ENCODE peak calls at places on chromosome 20, in four cellular contexts. One of them, this sample, is unnamed.

GRCh38 chr20:45117581-45117980 is 2.6 kb upstream of the WFDC5 start:
- DNase-seq in cardiac muscle cell: no peak
- DNase-seq in HL-60: no peak
- DNase-seq in pancreas: no peak
- DNase-seq in this sample: no peak

GRCh38 chr20:4157516-4157915 is 142.2 kb upstream of the RNF24 start:
- DNase-seq in cardiac muscle cell: no peak
- DNase-seq in HL-60: no peak
- DNase-seq in pancreas: peak; percentile 6
- DNase-seq in this sample: no peak

GRCh38 chr20:48621256-48622078 is 206.3 kb downstream of the PREX1 start:
- DNase-seq in cardiac muscle cell: no peak
- DNase-seq in HL-60: peak; percentile 15
- DNase-seq in pancreas: no peak
- DNase-seq in this sample: peak; percentile 68

GRCh38 chr20:38873050-38873581 is 53.1 kb upstream of the FAM83D start:
- DNase-seq in cardiac muscle cell: no peak
- DNase-seq in HL-60: no peak
- DNase-seq in pancreas: no peak
- DNase-seq in this sample: no peak

GRCh38 chr20:47320990-47321805 is 35.3 kb downstream of the ZMYND8 start:
- DNase-seq in cardiac muscle cell: no peak
- DNase-seq in HL-60: no peak
- DNase-seq in pancreas: no peak
- DNase-seq in this sample: no peak

GRCh38 chr20:53608071-53608455 is 14.4 kb upstream of the ZNF217 start:
- DNase-seq in cardiac muscle cell: no peak
- DNase-seq in HL-60: no peak
- DNase-seq in pancreas: no peak
- DNase-seq in this sample: no peak

GRCh38 chr20:20719411-20719810 is 7.0 kb upstream of the RALGAPA2 start:
- DNase-seq in cardiac muscle cell: no peak
- DNase-seq in HL-60: no peak
- DNase-seq in pancreas: no peak
- DNase-seq in this sample: no peak

GRCh38 chr20:23022849-23023248 is 12.3 kb upstream of the SSTR4 start:
- DNase-seq in cardiac muscle cell: no peak
- DNase-seq in HL-60: no peak
- DNase-seq in pancreas: no peak
- DNase-seq in this sample: no peak

GRCh38 chr20:2042400-2042799 is 48.5 kb upstream of the PDYN start:
- DNase-seq in cardiac muscle cell: no peak
- DNase-seq in HL-60: no peak
- DNase-seq in pancreas: no peak
- DNase-seq in this sample: peak; percentile 90

GRCh38 chr20:57746832-57747404 is 37.1 kb upstream of the PMEPA1 start:
- DNase-seq in cardiac muscle cell: no peak
- DNase-seq in HL-60: no peak
- DNase-seq in pancreas: no peak
- DNase-seq in this sample: no peak

GRCh38 chr20:21505810-21506530 is 7.9 kb downstream of the NKX2-2 start:
- DNase-seq in cardiac muscle cell: peak; percentile 70
- DNase-seq in HL-60: peak; percentile 25
- DNase-seq in pancreas: no peak
- DNase-seq in this sample: peak; percentile 69

GRCh38 chr20:61387204-61387958 is 135.3 kb downstream of the CDH4 start:
- DNase-seq in cardiac muscle cell: peak; percentile 42
- DNase-seq in HL-60: no peak
- DNase-seq in pancreas: peak; percentile 69
- DNase-seq in this sample: peak; percentile 62

GRCh38 chr20:45365444-45365970 is 2.6 kb downstream of the SYS1 start:
- DNase-seq in cardiac muscle cell: no peak
- DNase-seq in HL-60: no peak
- DNase-seq in pancreas: no peak
- DNase-seq in this sample: no peak

GRCh38 chr20:50512323-50512722 is 2.1 kb downstream of the PTPN1 start:
- DNase-seq in cardiac muscle cell: no peak
- DNase-seq in HL-60: no peak
- DNase-seq in pancreas: no peak
- DNase-seq in this sample: no peak

GRCh38 chr20:48690888-48691287 is 136.9 kb downstream of the PREX1 start:
- DNase-seq in cardiac muscle cell: no peak
- DNase-seq in HL-60: peak; percentile 78
- DNase-seq in pancreas: no peak
- DNase-seq in this sample: no peak

GRCh38 chr20:1825492-1825891 is 69.7 kb upstream of the SIRPA start:
- DNase-seq in cardiac muscle cell: no peak
- DNase-seq in HL-60: no peak
- DNase-seq in pancreas: no peak
- DNase-seq in this sample: peak; percentile 81

GRCh38 chr20:53900380-53900999 is 169.9 kb downstream of the BCAS1 start:
- DNase-seq in cardiac muscle cell: no peak
- DNase-seq in HL-60: no peak
- DNase-seq in pancreas: no peak
- DNase-seq in this sample: peak; percentile 85

GRCh38 chr20:58614984-58615760 is 35.9 kb upstream of the STX16 start:
- DNase-seq in cardiac muscle cell: no peak
- DNase-seq in HL-60: no peak
- DNase-seq in pancreas: no peak
- DNase-seq in this sample: no peak

GRCh38 chr20:25065625-25066338 is 7.8 kb upstream of the ACSS1 start:
- DNase-seq in cardiac muscle cell: no peak
- DNase-seq in HL-60: no peak
- DNase-seq in pancreas: no peak
- DNase-seq in this sample: peak; percentile 77

GRCh38 chr20:33702861-33703260 is 16.7 kb upstream of the E2F1 start:
- DNase-seq in cardiac muscle cell: no peak
- DNase-seq in HL-60: no peak
- DNase-seq in pancreas: no peak
- DNase-seq in this sample: no peak

GRCh38 chr20:40673442-40673841 is 15.6 kb downstream of the MAFB start:
- DNase-seq in cardiac muscle cell: no peak
- DNase-seq in HL-60: no peak
- DNase-seq in pancreas: no peak
- DNase-seq in this sample: no peak

GRCh38 chr20:11935754-11936551 is 18.3 kb downstream of the BTBD3 start:
- DNase-seq in cardiac muscle cell: no peak
- DNase-seq in HL-60: no peak
- DNase-seq in pancreas: no peak
- DNase-seq in this sample: no peak

GRCh38 chr20:49862607-49863200 is 50.1 kb downstream of the SLC9A8 start:
- DNase-seq in cardiac muscle cell: no peak
- DNase-seq in HL-60: no peak
- DNase-seq in pancreas: no peak
- DNase-seq in this sample: no peak

GRCh38 chr20:4082406-4083102 is 67.2 kb upstream of the RNF24 start:
- DNase-seq in cardiac muscle cell: peak; percentile 73
- DNase-seq in HL-60: peak; percentile 99
- DNase-seq in pancreas: no peak
- DNase-seq in this sample: peak; percentile 60

GRCh38 chr20:3766832-3767433 is 620 bp downstream of the ADISSP start:
- DNase-seq in cardiac muscle cell: peak; percentile 17
- DNase-seq in HL-60: no peak
- DNase-seq in pancreas: no peak
- DNase-seq in this sample: peak; percentile 50

GRCh38 chr20:8946036-8946926 is 122.6 kb upstream of the PLCB4 start:
- DNase-seq in cardiac muscle cell: no peak
- DNase-seq in HL-60: no peak
- DNase-seq in pancreas: no peak
- DNase-seq in this sample: no peak

GRCh38 chr20:45044084-45044573 is 56.8 kb downstream of the KCNS1 start:
- DNase-seq in cardiac muscle cell: peak; percentile 79
- DNase-seq in HL-60: no peak
- DNase-seq in pancreas: no peak
- DNase-seq in this sample: peak; percentile 90

GRCh38 chr20:10313215-10313614 is 94.6 kb downstream of the SNAP25 start:
- DNase-seq in cardiac muscle cell: no peak
- DNase-seq in HL-60: no peak
- DNase-seq in pancreas: no peak
- DNase-seq in this sample: no peak

GRCh38 chr20:8527998-8528397 is 395.9 kb downstream of the PLCB1 start:
- DNase-seq in cardiac muscle cell: no peak
- DNase-seq in HL-60: no peak
- DNase-seq in pancreas: no peak
- DNase-seq in this sample: peak; percentile 75

GRCh38 chr20:1367479-1367878 is 25.4 kb downstream of the FKBP1A start:
- DNase-seq in cardiac muscle cell: no peak
- DNase-seq in HL-60: no peak
- DNase-seq in pancreas: no peak
- DNase-seq in this sample: no peak

GRCh38 chr20:44014807-44015732 is 100.4 kb downstream of the TOX2 start:
- DNase-seq in cardiac muscle cell: no peak
- DNase-seq in HL-60: no peak
- DNase-seq in pancreas: no peak
- DNase-seq in this sample: no peak

GRCh38 chr20:63044204-63044600 is 37.4 kb upstream of the BHLHE23 start:
- DNase-seq in cardiac muscle cell: no peak
- DNase-seq in HL-60: no peak
- DNase-seq in pancreas: no peak
- DNase-seq in this sample: no peak
- H3K27ac ChIP-seq in cardiac muscle cell: no peak overlapping the region
- H3K27ac ChIP-seq in HL-60: no peak overlapping the region
- H3K27ac ChIP-seq in pancreas: no peak overlapping the region
- H3K27ac ChIP-seq in this sample: no peak overlapping the region

GRCh38 chr20:37223053-37223452 is 38.6 kb downstream of the GHRH start:
- DNase-seq in cardiac muscle cell: peak; percentile 80
- DNase-seq in HL-60: peak; percentile 74
- DNase-seq in pancreas: no peak
- DNase-seq in this sample: peak; percentile 96
- H3K27ac ChIP-seq in cardiac muscle cell: peak overlapping the region; percentile 74
- H3K27ac ChIP-seq in HL-60: peak overlapping the region; percentile 1
- H3K27ac ChIP-seq in pancreas: no peak overlapping the region
- H3K27ac ChIP-seq in this sample: peak overlapping the region; percentile 72

GRCh38 chr20:31476648-31477220 is 1.6 kb downstream of the REM1 start:
- DNase-seq in cardiac muscle cell: no peak
- DNase-seq in HL-60: no peak
- DNase-seq in pancreas: no peak
- DNase-seq in this sample: no peak
- H3K27ac ChIP-seq in cardiac muscle cell: no peak overlapping the region
- H3K27ac ChIP-seq in HL-60: no peak overlapping the region
- H3K27ac ChIP-seq in pancreas: no peak overlapping the region
- H3K27ac ChIP-seq in this sample: no peak overlapping the region

DNA sequence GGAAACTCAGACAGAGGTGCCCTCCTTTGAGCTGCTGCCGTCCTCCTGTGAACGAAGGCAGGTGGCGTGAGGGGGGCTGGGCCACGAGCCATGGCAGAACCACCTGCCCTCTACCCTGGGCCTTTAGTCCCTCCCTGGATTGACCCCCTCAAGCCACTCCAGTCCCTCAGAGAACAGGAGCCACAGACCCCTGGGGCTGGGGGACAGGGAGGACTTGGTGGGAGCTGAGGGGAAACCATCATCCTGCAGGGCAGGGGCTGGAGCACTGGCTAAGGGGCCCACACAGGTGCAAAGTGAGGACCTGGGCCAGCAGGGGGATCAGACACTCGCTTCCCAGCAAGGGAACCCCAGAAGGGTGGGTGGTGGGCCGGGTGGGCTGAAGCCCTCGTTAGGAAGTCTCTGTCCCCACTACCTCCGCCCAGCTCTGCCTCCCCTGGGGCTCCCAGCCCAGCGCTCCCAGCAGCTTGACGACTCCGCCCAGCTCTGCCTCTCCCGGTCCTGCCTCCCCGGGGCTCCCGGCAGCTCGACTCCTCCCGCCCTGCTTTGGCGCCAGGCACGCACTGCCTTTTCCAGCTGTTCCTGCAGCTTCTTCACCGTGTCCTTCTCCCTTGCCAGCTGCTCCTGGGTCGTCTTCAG is 44.4 kb downstream of the DSTN start:
- DNase-seq in cardiac muscle cell: peak; percentile 27
- DNase-seq in HL-60: no peak
- DNase-seq in pancreas: peak; percentile 86
- DNase-seq in this sample: peak; percentile 61
- H3K27ac ChIP-seq in cardiac muscle cell: peak overlapping the region; percentile 71
- H3K27ac ChIP-seq in HL-60: peak overlapping the region; percentile 94
- H3K27ac ChIP-seq in pancreas: peak overlapping the region; percentile 62
- H3K27ac ChIP-seq in this sample: no peak overlapping the region

GRCh38 chr20:32477594-32478512 is 107.3 kb downstream of the NOL4L start:
- DNase-seq in cardiac muscle cell: no peak
- DNase-seq in HL-60: no peak
- DNase-seq in pancreas: peak; percentile 91
- DNase-seq in this sample: peak; percentile 30
- H3K27ac ChIP-seq in cardiac muscle cell: peak overlapping the region; percentile 97
- H3K27ac ChIP-seq in HL-60: no peak overlapping the region
- H3K27ac ChIP-seq in pancreas: peak overlapping the region; percentile 55
- H3K27ac ChIP-seq in this sample: no peak overlapping the region

This sample was measured in GM23248.